ENCODE peak calls at places on chromosome 15, in six cellular contexts. One of them, this sample, is unnamed.

GRCh38 chr15:81485806-81486205 is 111.8 kb upstream of the TMC3 start:
- DNase-seq in neuronal stem cell: no peak
- DNase-seq in mesenchymal stem cell: no peak
- DNase-seq in IMR-90: no peak
- DNase-seq in trophoblast cell: no peak
- DNase-seq in H1: no peak
- DNase-seq in this sample: no peak

GRCh38 chr15:58743161-58743502 is 6.4 kb downstream of the ADAM10 start:
- DNase-seq in neuronal stem cell: no peak
- DNase-seq in mesenchymal stem cell: no peak
- DNase-seq in IMR-90: no peak
- DNase-seq in trophoblast cell: no peak
- DNase-seq in H1: no peak
- DNase-seq in this sample: no peak

GRCh38 chr15:28994830-28995180 is 109.0 kb downstream of the APBA2 start:
- DNase-seq in neuronal stem cell: no peak
- DNase-seq in mesenchymal stem cell: no peak
- DNase-seq in IMR-90: no peak
- DNase-seq in trophoblast cell: no peak
- DNase-seq in H1: no peak
- DNase-seq in this sample: no peak

GRCh38 chr15:37142371-37142770 is 42.0 kb upstream of the MEIS2 start:
- DNase-seq in neuronal stem cell: no peak
- DNase-seq in mesenchymal stem cell: no peak
- DNase-seq in IMR-90: no peak
- DNase-seq in trophoblast cell: no peak
- DNase-seq in H1: no peak
- DNase-seq in this sample: no peak

GRCh38 chr15:85474700-85475316 is 94.4 kb downstream of the AKAP13 start:
- DNase-seq in neuronal stem cell: no peak
- DNase-seq in mesenchymal stem cell: no peak
- DNase-seq in IMR-90: no peak
- DNase-seq in trophoblast cell: no peak
- DNase-seq in H1: no peak
- DNase-seq in this sample: no peak

GRCh38 chr15:80419546-80419945 is 15.4 kb downstream of the ARNT2 start:
- DNase-seq in neuronal stem cell: no peak
- DNase-seq in mesenchymal stem cell: peak; percentile 47
- DNase-seq in IMR-90: peak; percentile 77
- DNase-seq in trophoblast cell: no peak
- DNase-seq in H1: no peak
- DNase-seq in this sample: no peak

GRCh38 chr15:101063891-101064794 is 145.0 kb downstream of the LRRK1 start:
- DNase-seq in neuronal stem cell: no peak
- DNase-seq in mesenchymal stem cell: no peak
- DNase-seq in IMR-90: no peak
- DNase-seq in trophoblast cell: no peak
- DNase-seq in H1: no peak
- DNase-seq in this sample: no peak

GRCh38 chr15:23372284-23372683 is 17.7 kb downstream of the GOLGA8S start:
- DNase-seq in neuronal stem cell: no peak
- DNase-seq in mesenchymal stem cell: peak; percentile 3
- DNase-seq in IMR-90: no peak
- DNase-seq in trophoblast cell: no peak
- DNase-seq in H1: no peak
- DNase-seq in this sample: peak; percentile 21

GRCh38 chr15:90529008-90529368 is 735 bp upstream of the CRTC3 start:
- DNase-seq in neuronal stem cell: no peak
- DNase-seq in mesenchymal stem cell: no peak
- DNase-seq in IMR-90: no peak
- DNase-seq in trophoblast cell: no peak
- DNase-seq in H1: no peak
- DNase-seq in this sample: no peak

GRCh38 chr15:41513282-41514227 is at the start of gene LTK:
- DNase-seq in neuronal stem cell: peak; percentile 38
- DNase-seq in mesenchymal stem cell: peak; percentile 60
- DNase-seq in IMR-90: no peak
- DNase-seq in trophoblast cell: no peak
- DNase-seq in H1: peak; percentile 81
- DNase-seq in this sample: peak; percentile 67

GRCh38 chr15:50857763-50858162 is 50.7 kb upstream of the AP4E1 start:
- DNase-seq in neuronal stem cell: no peak
- DNase-seq in mesenchymal stem cell: no peak
- DNase-seq in IMR-90: no peak
- DNase-seq in trophoblast cell: no peak
- DNase-seq in H1: no peak
- DNase-seq in this sample: peak; percentile 55

GRCh38 chr15:61383421-61383820 is 154.3 kb upstream of the RORA start:
- DNase-seq in neuronal stem cell: no peak
- DNase-seq in mesenchymal stem cell: peak; percentile 44
- DNase-seq in IMR-90: peak; percentile 36
- DNase-seq in trophoblast cell: peak; percentile 19
- DNase-seq in H1: no peak
- DNase-seq in this sample: no peak

GRCh38 chr15:85840079-85840801 is 45.5 kb upstream of the KLHL25 start:
- DNase-seq in neuronal stem cell: peak; percentile 72
- DNase-seq in mesenchymal stem cell: peak; percentile 66
- DNase-seq in IMR-90: peak; percentile 41
- DNase-seq in trophoblast cell: peak; percentile 91
- DNase-seq in H1: peak; percentile 95
- DNase-seq in this sample: peak; percentile 87

GRCh38 chr15:43237842-43238470 is 17.1 kb upstream of the EPB42 start:
- DNase-seq in neuronal stem cell: no peak
- DNase-seq in mesenchymal stem cell: no peak
- DNase-seq in IMR-90: no peak
- DNase-seq in trophoblast cell: no peak
- DNase-seq in H1: no peak
- DNase-seq in this sample: no peak

GRCh38 chr15:42080585-42081462 is 13.5 kb downstream of the PLA2G4D start:
- DNase-seq in neuronal stem cell: no peak
- DNase-seq in mesenchymal stem cell: no peak
- DNase-seq in IMR-90: peak; percentile 41
- DNase-seq in trophoblast cell: no peak
- DNase-seq in H1: peak; percentile 62
- DNase-seq in this sample: peak; percentile 59

GRCh38 chr15:52784799-52785671 is 5.1 kb downstream of the ONECUT1 start:
- DNase-seq in neuronal stem cell: peak; percentile 23
- DNase-seq in mesenchymal stem cell: no peak
- DNase-seq in IMR-90: no peak
- DNase-seq in trophoblast cell: no peak
- DNase-seq in H1: peak; percentile 68
- DNase-seq in this sample: peak; percentile 33

GRCh38 chr15:49979705-49980382 is 139.2 kb downstream of the ATP8B4 start:
- DNase-seq in neuronal stem cell: no peak
- DNase-seq in mesenchymal stem cell: no peak
- DNase-seq in IMR-90: peak; percentile 64
- DNase-seq in trophoblast cell: no peak
- DNase-seq in H1: no peak
- DNase-seq in this sample: no peak

GRCh38 chr15:57767526-57767925 is 61.0 kb downstream of the POLR2M start:
- DNase-seq in neuronal stem cell: no peak
- DNase-seq in mesenchymal stem cell: no peak
- DNase-seq in IMR-90: no peak
- DNase-seq in trophoblast cell: no peak
- DNase-seq in H1: no peak
- DNase-seq in this sample: no peak

GRCh38 chr15:49865925-49866757 is 245.3 kb downstream of the DTWD1 start:
- DNase-seq in neuronal stem cell: no peak
- DNase-seq in mesenchymal stem cell: no peak
- DNase-seq in IMR-90: no peak
- DNase-seq in trophoblast cell: peak; percentile 18
- DNase-seq in H1: no peak
- DNase-seq in this sample: no peak

GRCh38 chr15:51837784-51838183 is 8.3 kb downstream of the TMOD3 start:
- DNase-seq in neuronal stem cell: no peak
- DNase-seq in mesenchymal stem cell: no peak
- DNase-seq in IMR-90: peak; percentile 55
- DNase-seq in trophoblast cell: no peak
- DNase-seq in H1: no peak
- DNase-seq in this sample: no peak

GRCh38 chr15:50797926-50798325 is 32.4 kb upstream of the SPPL2A start:
- DNase-seq in neuronal stem cell: no peak
- DNase-seq in mesenchymal stem cell: no peak
- DNase-seq in IMR-90: no peak
- DNase-seq in trophoblast cell: peak; percentile 31
- DNase-seq in H1: peak; percentile 27
- DNase-seq in this sample: no peak

GRCh38 chr15:71806452-71806931 is 3.9 kb upstream of the NR2E3 start:
- DNase-seq in neuronal stem cell: no peak
- DNase-seq in mesenchymal stem cell: peak; percentile 44
- DNase-seq in IMR-90: peak; percentile 69
- DNase-seq in trophoblast cell: no peak
- DNase-seq in H1: peak; percentile 53
- DNase-seq in this sample: peak; percentile 82

GRCh38 chr15:59170295-59170881 is 36.3 kb upstream of the LDHAL6B start:
- DNase-seq in neuronal stem cell: no peak
- DNase-seq in mesenchymal stem cell: peak; percentile 46
- DNase-seq in IMR-90: no peak
- DNase-seq in trophoblast cell: no peak
- DNase-seq in H1: no peak
- DNase-seq in this sample: peak; percentile 55

GRCh38 chr15:37574985-37575384 is 359.5 kb upstream of the TMCO5A start:
- DNase-seq in neuronal stem cell: no peak
- DNase-seq in mesenchymal stem cell: no peak
- DNase-seq in IMR-90: no peak
- DNase-seq in trophoblast cell: no peak
- DNase-seq in H1: no peak
- DNase-seq in this sample: peak; percentile 5

GRCh38 chr15:39889601-39890000 is 30.5 kb downstream of the GPR176 start:
- DNase-seq in neuronal stem cell: no peak
- DNase-seq in mesenchymal stem cell: no peak
- DNase-seq in IMR-90: no peak
- DNase-seq in trophoblast cell: no peak
- DNase-seq in H1: no peak
- DNase-seq in this sample: no peak
- H2BK5ac ChIP-seq in neuronal stem cell: no peak overlapping the region
- H2BK5ac ChIP-seq in mesenchymal stem cell: no peak overlapping the region
- H2BK5ac ChIP-seq in IMR-90: no peak overlapping the region
- H2BK5ac ChIP-seq in trophoblast cell: no peak overlapping the region
- H2BK5ac ChIP-seq in H1: peak overlapping the region; percentile 89
- H2BK5ac ChIP-seq in this sample: peak overlapping the region; percentile 54

DNA sequence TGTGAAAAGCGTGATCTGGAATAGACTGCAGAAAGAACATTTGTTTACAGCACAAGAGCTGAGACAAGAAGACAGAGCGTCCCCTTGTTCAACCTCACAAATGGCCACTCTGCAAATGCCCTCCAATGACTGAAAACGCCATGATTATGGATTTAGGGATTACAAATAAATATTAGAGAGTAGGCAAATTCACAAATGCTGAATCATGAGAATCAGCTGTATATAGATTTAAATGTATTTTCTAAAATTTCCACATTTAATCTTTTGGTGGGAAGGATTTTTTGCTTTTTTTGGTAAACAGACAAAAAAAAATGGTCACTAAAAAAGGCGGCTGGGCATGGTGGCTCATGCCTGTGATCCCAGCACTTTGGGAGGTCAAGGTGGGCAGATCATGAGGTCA is 10.6 kb upstream of the POLG start:
- DNase-seq in neuronal stem cell: no peak
- DNase-seq in mesenchymal stem cell: no peak
- DNase-seq in IMR-90: no peak
- DNase-seq in trophoblast cell: no peak
- DNase-seq in H1: no peak
- DNase-seq in this sample: no peak
- H3K4me3 ChIP-seq in neuronal stem cell: no peak overlapping the region
- H3K4me3 ChIP-seq in mesenchymal stem cell: no peak overlapping the region
- H3K4me3 ChIP-seq in IMR-90: no peak overlapping the region
- H3K4me3 ChIP-seq in trophoblast cell: no peak overlapping the region
- H3K4me3 ChIP-seq in H1: no peak overlapping the region
- H3K4me3 ChIP-seq in this sample: no peak overlapping the region

DNA sequence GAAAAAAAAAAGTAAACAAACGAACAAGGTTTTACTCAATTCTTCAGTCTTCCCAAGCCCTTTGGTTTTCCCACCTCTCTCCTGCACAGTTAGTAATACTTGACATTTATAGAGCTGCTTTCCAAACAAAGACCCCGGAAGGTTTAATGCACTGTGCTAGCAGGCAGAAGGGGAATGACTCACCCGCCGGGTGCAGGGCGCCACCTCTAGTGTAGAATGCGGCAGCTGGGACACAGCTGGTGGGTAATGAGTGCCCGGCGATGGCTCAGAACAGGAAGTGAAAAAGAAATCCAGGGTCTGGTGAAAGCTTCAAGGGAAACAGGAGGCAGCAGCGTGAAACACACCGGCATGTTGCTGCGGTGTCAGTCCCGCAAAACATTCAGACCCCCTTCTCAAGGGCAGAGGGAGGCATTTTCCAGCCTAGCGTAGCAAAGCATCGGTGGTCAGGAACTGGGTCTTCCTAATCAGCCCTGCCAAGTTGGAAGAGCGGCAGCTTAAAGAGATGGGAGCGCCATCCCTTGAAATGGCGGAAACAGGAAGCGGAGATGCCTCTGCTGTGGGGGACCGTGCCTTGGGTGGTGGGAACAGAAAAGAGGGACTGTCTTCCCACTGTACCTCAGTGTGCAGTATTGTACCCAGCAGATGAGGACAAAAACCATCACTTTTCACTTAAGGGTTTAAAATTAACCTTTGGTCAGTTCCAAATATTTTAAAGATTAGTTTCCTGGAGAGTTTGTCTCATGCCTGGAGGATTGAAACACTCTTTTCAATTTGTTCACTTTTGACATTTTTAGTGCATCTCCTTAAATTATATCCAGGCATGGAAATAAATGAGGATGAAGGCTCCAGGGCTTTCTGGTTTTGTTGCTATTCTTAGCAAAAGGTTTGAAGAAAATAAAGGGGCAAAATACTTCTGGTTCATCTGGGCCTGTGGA is 160.8 kb upstream of the MCTP2 start:
- DNase-seq in neuronal stem cell: no peak
- DNase-seq in mesenchymal stem cell: peak; percentile 80
- DNase-seq in IMR-90: no peak
- DNase-seq in trophoblast cell: no peak
- DNase-seq in H1: peak; percentile 44
- DNase-seq in this sample: peak; percentile 48
- H2BK5ac ChIP-seq in neuronal stem cell: no peak overlapping the region
- H2BK5ac ChIP-seq in mesenchymal stem cell: no peak overlapping the region
- H2BK5ac ChIP-seq in IMR-90: no peak overlapping the region
- H2BK5ac ChIP-seq in trophoblast cell: no peak overlapping the region
- H2BK5ac ChIP-seq in H1: no peak overlapping the region
- H2BK5ac ChIP-seq in this sample: no peak overlapping the region

GRCh38 chr15:78290222-78290621 is 9.2 kb downstream of the SKIC8 start:
- DNase-seq in neuronal stem cell: no peak
- DNase-seq in mesenchymal stem cell: no peak
- DNase-seq in IMR-90: no peak
- DNase-seq in trophoblast cell: no peak
- DNase-seq in H1: no peak
- DNase-seq in this sample: no peak
- H3K4me3 ChIP-seq in neuronal stem cell: no peak overlapping the region
- H3K4me3 ChIP-seq in mesenchymal stem cell: no peak overlapping the region
- H3K4me3 ChIP-seq in IMR-90: no peak overlapping the region
- H3K4me3 ChIP-seq in trophoblast cell: no peak overlapping the region
- H3K4me3 ChIP-seq in H1: no peak overlapping the region
- H3K4me3 ChIP-seq in this sample: no peak overlapping the region